ENCODE peak calls at places on chromosomes 4 and X, in five cellular contexts. O is breast epithelium, I is A549, Q is dorsolateral prefrontal cortex, V is astrocyte of the spinal cord. P is an unnamed sample.

GRCh38 chrX:50049228-50049627 is 126.8 kb downstream of the CLCN5 start:
- DNase-seq in O (no peak), I (no peak), Q (no peak), V (no peak), P (no peak)

GRCh38 chrX:319579-320125 is 1.1 kb upstream of the GTPBP6 start:
- DNase-seq in O (no peak), I (no peak), Q (peak; percentile 45), V (no peak), P (no peak)

GRCh38 chrX:10537308-10537707 is 83.1 kb downstream of the MID1 start:
- DNase-seq in O (no peak), I (no peak), Q (no peak), V (no peak), P (no peak)

GRCh38 chr4:8245879-8246833 is 23.4 kb upstream of the HTRA3 start:
- DNase-seq in O (no peak), I (no peak), Q (no peak), V (no peak), P (no peak)

GRCh38 chrX:37302569-37302968 is 46.6 kb upstream of the PRRG1 start:
- DNase-seq in O (no peak), I (no peak), Q (no peak), V (no peak), P (no peak)

GRCh38 chr4:119299221-119300071 is 22.5 kb downstream of the FABP2 start:
- DNase-seq in O (no peak), I (no peak), Q (no peak), V (peak; percentile 28), P (no peak)

GRCh38 chr4:185115827-185116232 is 27.2 kb upstream of the SLC25A4 start:
- DNase-seq in O (no peak), I (no peak), Q (no peak), V (peak; percentile 47), P (peak; percentile 68)

GRCh38 chr4:88967883-88968316 is 89.1 kb downstream of the FAM13A start:
- DNase-seq in O (no peak), I (peak; percentile 2), Q (no peak), V (no peak), P (no peak)

GRCh38 chr4:84418032-84418709 is 80.9 kb downstream of the NKX6-1 start:
- DNase-seq in O (no peak), I (no peak), Q (no peak), V (no peak), P (no peak)

GRCh38 chr4:110275871-110276270 is 77.5 kb upstream of the ELOVL6 start:
- DNase-seq in O (no peak), I (no peak), Q (no peak), V (peak; percentile 52), P (no peak)

GRCh38 chrX:64202808-64203320 is 2.6 kb downstream of the AMER1 start:
- DNase-seq in O (no peak), I (no peak), Q (no peak), V (peak; percentile 3), P (no peak)

GRCh38 chr4:6386091-6386490 is 86.3 kb downstream of the PPP2R2C start:
- DNase-seq in O (peak; percentile 38), I (no peak), Q (no peak), V (no peak), P (no peak)

GRCh38 chr4:120841580-120841979 is 80.9 kb downstream of the PRDM5 start:
- DNase-seq in O (no peak), I (no peak), Q (no peak), V (peak; percentile 22), P (no peak)

GRCh38 chr4:54961357-54961975 is 163.9 kb downstream of the KDR start:
- DNase-seq in O (no peak), I (peak; percentile 2), Q (no peak), V (peak; percentile 55), P (no peak)

GRCh38 chr4:184453402-184454160 is 20.8 kb downstream of the IRF2 start:
- DNase-seq in O (no peak), I (no peak), Q (no peak), V (peak; percentile 80), P (no peak)

GRCh38 chr4:184282895-184283654 is 65.4 kb upstream of the ENPP6 start:
- DNase-seq in O (no peak), I (no peak), Q (no peak), V (no peak), P (no peak)

GRCh38 chr4:99235955-99236354 is 16.9 kb upstream of the ADH6 start:
- DNase-seq in O (no peak), I (no peak), Q (no peak), V (no peak), P (no peak)

GRCh38 chrX:111719426-111720210 is 38.6 kb downstream of the ALG13 start:
- DNase-seq in O (no peak), I (no peak), Q (no peak), V (peak; percentile 12), P (no peak)
- TF ChIP-seq CTCF in O (no peak), I (peak; percentile 43), Q (peak; percentile 44), V (peak; percentile 27), P (peak; percentile 34)

DNA sequence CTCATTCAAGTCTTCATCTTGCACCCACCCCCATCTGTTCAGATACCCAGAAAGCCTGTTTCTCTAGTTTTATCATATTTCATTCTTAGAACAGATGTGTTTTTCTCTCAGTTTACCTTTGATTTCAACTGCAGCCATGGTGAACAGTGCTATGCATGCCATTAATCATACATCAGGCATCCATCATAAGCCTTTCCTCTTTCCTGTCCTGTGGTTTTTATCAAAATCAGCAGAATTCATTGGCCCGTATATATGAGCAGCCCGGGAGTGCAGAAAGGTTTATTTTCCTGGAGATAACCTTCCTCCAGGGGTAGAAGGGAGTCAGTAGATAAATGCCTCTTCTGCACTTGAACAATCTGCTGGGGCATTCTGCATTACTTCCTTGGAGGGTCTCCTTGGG is 65.7 kb downstream of the IL21 start:
- DNase-seq in O (no peak), I (no peak), Q (no peak), V (no peak), P (no peak)
- H3K4me3 ChIP-seq in O (no peak overlapping the region), I (no peak overlapping the region), Q (no peak overlapping the region), V (no peak overlapping the region), P (no peak overlapping the region)

GRCh38 chr4:48343035-48343434 is 1.7 kb downstream of the SLAIN2 start:
- DNase-seq in O (no peak), I (no peak), Q (no peak), V (no peak), P (no peak)

GRCh38 chr4:48346594-48346993 is 5.3 kb downstream of the SLAIN2 start:
- DNase-seq in O (no peak), I (no peak), Q (no peak), V (peak; percentile 47), P (no peak)

GRCh38 chr4:48343531-48343930 is 2.2 kb downstream of the SLAIN2 start:
- DNase-seq in O (no peak), I (no peak), Q (no peak), V (no peak), P (no peak)

GRCh38 chr4:48347282-48347921 is 6.1 kb downstream of the SLAIN2 start:
- DNase-seq in O (no peak), I (no peak), Q (no peak), V (no peak), P (no peak)

DNA sequence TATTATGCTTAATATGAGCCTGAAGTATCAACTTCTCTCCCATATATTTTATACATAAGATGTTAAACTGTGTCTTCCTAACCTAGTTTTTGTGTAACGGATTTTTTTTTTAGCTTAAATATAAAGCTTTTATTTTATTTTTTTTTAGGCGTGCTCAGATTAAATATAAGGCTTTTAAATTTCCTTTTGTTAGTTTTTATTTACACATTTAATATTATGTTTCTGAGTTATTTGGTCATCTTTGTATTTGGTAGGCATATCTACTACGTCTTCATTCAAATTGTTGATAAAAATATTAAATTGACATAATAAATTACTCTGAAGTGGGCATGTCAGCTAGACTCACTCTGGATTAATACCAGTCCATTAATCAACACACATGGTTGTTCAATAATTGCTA is 4.2 kb downstream of the SLAIN2 start:
- DNase-seq in O (no peak), I (no peak), Q (no peak), V (no peak), P (no peak)
- TF ChIP-seq CTCF in O (no peak), I (no peak), Q (no peak), V (no peak), P (no peak)

GRCh38 chr4:61866357-61867030 is 666.4 kb downstream of the ADGRL3 start:
- DNase-seq in O (no peak), I (no peak), Q (no peak), V (no peak), P (no peak)
- H3K4me3 ChIP-seq in O (no peak overlapping the region), I (no peak overlapping the region), Q (no peak overlapping the region), V (no peak overlapping the region), P (no peak overlapping the region)

DNA sequence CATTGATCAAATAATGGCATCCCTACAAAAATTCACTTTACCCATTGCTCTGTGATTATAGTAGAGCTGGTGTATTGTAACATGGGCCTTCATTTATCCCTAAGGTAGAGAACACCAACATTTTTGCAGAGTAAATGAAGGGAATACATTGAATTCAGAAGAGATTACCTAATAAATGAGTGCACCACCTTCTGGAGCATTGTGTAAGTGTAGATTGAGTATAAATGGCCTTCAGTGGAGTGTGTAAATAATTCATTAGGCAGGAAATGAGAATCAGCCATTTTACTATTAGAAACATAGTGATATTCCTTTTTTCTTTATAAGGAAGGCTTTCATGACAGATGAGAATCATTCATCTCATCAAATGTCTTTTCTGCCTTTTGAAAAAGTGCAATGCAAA is 155.8 kb downstream of the FAM47B start:
- DNase-seq in O (no peak), I (no peak), Q (no peak), V (no peak), P (no peak)
- TF ChIP-seq CTCF in O (no peak), I (no peak), Q (no peak), V (no peak), P (peak; percentile 19)

P was measured in epithelial cell of proximal tubule.